ENCODE peak calls at places on chromosomes 5 and 9, in seven cellular contexts. V, P, S, N, K, L and W are unnamed samples.

GRCh38 chr5:73229271-73229670 is 56.3 kb downstream of the TMEM174 start:
- DNase-seq in V (no peak), P (no peak), S (peak; percentile 67), N (no peak), K (no peak), L (no peak), W (no peak)

GRCh38 chr5:150073086-150073625 is 13.2 kb downstream of the CSF1R start:
- DNase-seq in V (no peak), P (peak; percentile 5), S (no peak), N (no peak), K (peak; percentile 19), L (peak; percentile 5), W (no peak)

GRCh38 chr9:112532427-112532826 is 45.8 kb downstream of the KIAA1958 start:
- DNase-seq in V (no peak), P (no peak), S (peak; percentile 80), N (no peak), K (no peak), L (no peak), W (no peak)

GRCh38 chr9:9998491-9999287 is 614.1 kb downstream of the PTPRD start:
- DNase-seq in V (no peak), P (no peak), S (no peak), N (no peak), K (no peak), L (no peak), W (no peak)

GRCh38 chr5:159301351-159301911 is 28.9 kb downstream of the IL12B start:
- DNase-seq in V (no peak), P (no peak), S (peak; percentile 24), N (no peak), K (no peak), L (no peak), W (no peak)

GRCh38 chr9:109010676-109011655 is 2.3 kb downstream of the CTNNAL1 start:
- DNase-seq in V (no peak), P (no peak), S (peak; percentile 93), N (no peak), K (no peak), L (peak; percentile 15), W (no peak)

GRCh38 chr9:105510024-105510423 is 47.9 kb upstream of the FKTN start:
- DNase-seq in V (no peak), P (no peak), S (peak; percentile 89), N (no peak), K (no peak), L (no peak), W (no peak)

GRCh38 chr5:144237851-144238250 is 67.2 kb downstream of the KCTD16 start:
- DNase-seq in V (no peak), P (no peak), S (no peak), N (no peak), K (no peak), L (peak; percentile 4), W (no peak)

GRCh38 chr9:81877047-81877446 is 51.2 kb upstream of the SPATA31D4 start:
- DNase-seq in V (no peak), P (peak; percentile 83), S (no peak), N (no peak), K (no peak), L (no peak), W (no peak)

GRCh38 chr9:133685653-133686504 is 49.7 kb downstream of the DBH start:
- DNase-seq in V (no peak), P (no peak), S (no peak), N (peak; percentile 40), K (no peak), L (no peak), W (no peak)

GRCh38 chr9:78187763-78188495 is 47.9 kb upstream of the CEP78 start:
- DNase-seq in V (no peak), P (no peak), S (no peak), N (peak; percentile 73), K (no peak), L (no peak), W (no peak)

GRCh38 chr9:73853547-73853946 is 643.6 kb upstream of the RORB start:
- DNase-seq in V (no peak), P (no peak), S (no peak), N (no peak), K (no peak), L (no peak), W (no peak)

GRCh38 chr9:114603183-114603582 is 7.9 kb upstream of the TMEM268 start:
- DNase-seq in V (no peak), P (no peak), S (no peak), N (no peak), K (no peak), L (no peak), W (no peak)

GRCh38 chr9:12720551-12720950 is 27.4 kb downstream of the TYRP1 start:
- DNase-seq in V (no peak), P (no peak), S (no peak), N (no peak), K (no peak), L (no peak), W (no peak)

GRCh38 chr9:12717907-12718306 is 24.7 kb downstream of the TYRP1 start:
- DNase-seq in V (no peak), P (no peak), S (no peak), N (no peak), K (no peak), L (no peak), W (no peak)

GRCh38 chr9:12716823-12717222 is 23.6 kb downstream of the TYRP1 start:
- DNase-seq in V (no peak), P (no peak), S (no peak), N (no peak), K (no peak), L (no peak), W (no peak)

GRCh38 chr9:12718482-12719026 is 25.4 kb downstream of the TYRP1 start:
- DNase-seq in V (no peak), P (no peak), S (peak; percentile 44), N (no peak), K (peak; percentile 29), L (no peak), W (no peak)

DNA sequence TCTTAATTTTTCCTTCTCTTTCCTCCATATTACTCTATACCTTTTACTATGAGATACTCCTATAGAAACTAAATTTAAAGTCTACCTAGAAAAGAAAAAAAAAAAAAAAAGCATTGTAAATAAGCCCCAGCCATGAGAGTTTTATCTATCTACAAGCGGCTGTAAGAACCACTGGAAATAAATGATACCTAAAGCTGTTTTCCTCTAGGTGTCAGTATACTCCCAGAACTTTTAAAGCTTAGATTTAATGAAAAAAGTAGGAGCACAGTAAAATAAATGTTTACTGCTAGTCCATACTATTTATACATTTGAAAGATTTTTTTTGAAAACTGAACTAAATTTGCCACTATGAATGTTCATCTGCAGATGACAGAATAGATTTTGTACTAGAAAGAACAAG is 26.2 kb downstream of the TYRP1 start:
- DNase-seq in V (no peak), P (no peak), S (peak; percentile 69), N (no peak), K (no peak), L (no peak), W (no peak)
- TF ChIP-seq CTCF in V (peak; percentile 74), P (peak; percentile 8), S (peak; percentile 71), N (peak; percentile 49), K (peak; percentile 25), L (peak; percentile 31), W (peak; percentile 61)

GRCh38 chr9:113538646-113539430 is 75.3 kb downstream of the RGS3 start:
- DNase-seq in V (no peak), P (no peak), S (no peak), N (no peak), K (no peak), L (no peak), W (no peak)
- TF ChIP-seq CTCF in V (no peak), P (no peak), S (no peak), N (no peak), K (no peak), L (no peak), W (no peak)

DNA sequence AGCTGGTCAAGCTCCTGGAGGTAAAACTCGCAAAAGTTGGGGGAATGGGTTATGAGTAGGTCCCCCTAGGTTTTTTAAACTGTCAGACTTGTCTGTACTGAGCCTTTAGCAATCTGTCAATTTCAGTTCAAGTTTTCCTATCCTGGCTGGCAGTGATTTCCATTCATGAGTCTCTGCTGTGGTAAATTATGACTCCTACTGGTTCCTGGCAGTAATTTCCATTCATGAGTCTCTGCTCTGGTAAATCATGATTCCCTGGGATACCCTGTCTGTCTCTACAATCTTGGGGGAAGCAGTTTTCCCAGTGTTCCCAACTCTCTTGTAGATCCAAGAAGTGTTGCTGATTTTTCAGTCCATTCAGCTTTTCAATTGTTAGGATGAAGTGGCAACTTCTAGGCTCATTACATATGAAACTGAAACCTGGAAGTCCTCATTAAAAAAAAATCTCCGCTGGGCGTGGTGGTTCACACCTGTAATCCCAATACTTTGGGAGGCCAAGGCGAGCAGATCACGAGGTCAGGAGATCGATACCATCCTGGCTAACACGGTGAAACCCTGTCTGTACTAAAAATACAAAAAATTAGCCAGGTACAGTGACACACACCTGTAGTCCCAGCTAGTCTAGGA is 91.3 kb upstream of the GPBP1 start:
- DNase-seq in V (no peak), P (no peak), S (peak; percentile 10), N (no peak), K (no peak), L (no peak), W (no peak)
- TF ChIP-seq CTCF in V (no peak), P (peak; percentile 22), S (peak; percentile 34), N (no peak), K (peak; percentile 26), L (no peak), W (peak; percentile 32)

GRCh38 chr9:98410185-98410697 is 154.8 kb upstream of the TBC1D2 start:
- DNase-seq in V (no peak), P (no peak), S (peak; percentile 80), N (no peak), K (no peak), L (peak; percentile 62), W (no peak)
- TF ChIP-seq CTCF in V (peak; percentile 32), P (no peak), S (peak; percentile 33), N (peak; percentile 11), K (no peak), L (no peak), W (peak; percentile 10)

GRCh38 chr9:34126207-34127034 is at the start of gene DCAF12:
- DNase-seq in V (peak; percentile 79), P (peak; percentile 94), S (peak; percentile 87), N (peak; percentile 93), K (peak; percentile 94), L (peak; percentile 94), W (peak; percentile 90)
- TF ChIP-seq CTCF in V (no peak), P (no peak), S (no peak), N (no peak), K (no peak), L (no peak), W (no peak)

GRCh38 chr5:148817606-148818005 is 8.8 kb upstream of the ADRB2 start:
- DNase-seq in V (no peak), P (no peak), S (no peak), N (no peak), K (no peak), L (no peak), W (no peak)
- TF ChIP-seq CTCF in V (no peak), P (no peak), S (no peak), N (no peak), K (no peak), L (no peak), W (no peak)